ENCODE peak calls at places on chromosomes 2 and 18, in eight cellular contexts. F, I, L, H, X, R, W and G are unnamed samples.

GRCh38 chr2:13230221-13230620 is 513.5 kb downstream of the TRIB2 start:
- DNase-seq in F (no peak), I (no peak), L (no peak), H (no peak), X (no peak), R (no peak), W (no peak), G (no peak)

GRCh38 chr18:57188851-57189565 is 42.1 kb downstream of the BOD1L2 start:
- DNase-seq in F (no peak), I (no peak), L (no peak), H (no peak), X (no peak), R (no peak), W (no peak), G (no peak)

GRCh38 chr2:95022309-95023221 is 2.9 kb upstream of the MAL start:
- DNase-seq in F (peak; percentile 34), I (peak; percentile 32), L (peak; percentile 26), H (peak; percentile 67), X (peak; percentile 79), R (peak; percentile 79), W (peak; percentile 77), G (no peak)

GRCh38 chr2:15939556-15939853 is 845 bp upstream of the MYCN start:
- DNase-seq in F (peak; percentile 40), I (peak; percentile 76), L (no peak), H (peak; percentile 70), X (peak; percentile 72), R (peak; percentile 58), W (peak; percentile 69), G (peak; percentile 82)

GRCh38 chr2:68287580-68288441 is 31.9 kb downstream of the CNRIP1 start:
- DNase-seq in F (no peak), I (peak; percentile 10), L (no peak), H (no peak), X (no peak), R (peak; percentile 40), W (peak; percentile 41), G (peak; percentile 25)

GRCh38 chr2:158539176-158539895 is 82.6 kb downstream of the PKP4 start:
- DNase-seq in F (peak; percentile 34), I (peak; percentile 39), L (no peak), H (no peak), X (no peak), R (no peak), W (peak; percentile 22), G (no peak)

GRCh38 chr2:26770986-26771586 is 7.0 kb downstream of the SLC35F6 start:
- DNase-seq in F (no peak), I (peak; percentile 86), L (peak; percentile 88), H (peak; percentile 37), X (peak; percentile 68), R (peak; percentile 72), W (peak; percentile 82), G (peak; percentile 88)

GRCh38 chr2:181895788-181896187 is 4.3 kb downstream of the ITPRID2 start:
- DNase-seq in F (no peak), I (no peak), L (no peak), H (no peak), X (no peak), R (no peak), W (no peak), G (no peak)

GRCh38 chr2:48346124-48346536 is 183.8 kb upstream of the STON1 start:
- DNase-seq in F (no peak), I (peak; percentile 24), L (no peak), H (no peak), X (no peak), R (no peak), W (peak; percentile 9), G (peak; percentile 12)

GRCh38 chr2:108547606-108548005 is 13.3 kb downstream of the LIMS1 start:
- DNase-seq in F (no peak), I (no peak), L (no peak), H (no peak), X (no peak), R (no peak), W (no peak), G (no peak)
- H3K27ac ChIP-seq in F (no peak overlapping the region), I (no peak overlapping the region), L (no peak overlapping the region), H (no peak overlapping the region), X (no peak overlapping the region), R (no peak overlapping the region), W (no peak overlapping the region), G (no peak overlapping the region)

GRCh38 chr2:201135396-201135795 is 19.4 kb downstream of the CFLAR start:
- DNase-seq in F (no peak), I (no peak), L (no peak), H (no peak), X (no peak), R (no peak), W (no peak), G (no peak)
- TF ChIP-seq POLR2A in F (no peak), I (no peak), L (no peak), H (no peak), X (no peak), R (no peak), W (no peak), G (no peak)

GRCh38 chr2:189609423-189609816 is 28.8 kb upstream of the SLC40A1 start:
- DNase-seq in F (no peak), I (no peak), L (no peak), H (no peak), X (no peak), R (no peak), W (no peak), G (no peak)

GRCh38 chr2:189609853-189610252 is 29.3 kb upstream of the SLC40A1 start:
- DNase-seq in F (no peak), I (no peak), L (no peak), H (no peak), X (no peak), R (no peak), W (no peak), G (no peak)

GRCh38 chr2:189610700-189611099 is 30.1 kb upstream of the SLC40A1 start:
- DNase-seq in F (no peak), I (no peak), L (no peak), H (no peak), X (no peak), R (no peak), W (no peak), G (no peak)

GRCh38 chr2:189608160-189608559 is 27.6 kb upstream of the SLC40A1 start:
- DNase-seq in F (no peak), I (no peak), L (no peak), H (no peak), X (no peak), R (no peak), W (no peak), G (no peak)

GRCh38 chr2:189608799-189609422 is 28.3 kb upstream of the SLC40A1 start:
- DNase-seq in F (no peak), I (no peak), L (no peak), H (no peak), X (no peak), R (no peak), W (no peak), G (no peak)
- H3K27ac ChIP-seq in F (no peak overlapping the region), I (no peak overlapping the region), L (no peak overlapping the region), H (peak overlapping the region; percentile 53), X (no peak overlapping the region), R (peak overlapping the region; percentile 14), W (no peak overlapping the region), G (no peak overlapping the region)

GRCh38 chr2:219177594-219178376 is at the start of gene RETREG2:
- DNase-seq in F (peak; percentile 84), I (peak; percentile 88), L (peak; percentile 68), H (peak; percentile 87), X (peak; percentile 87), R (peak; percentile 93), W (peak; percentile 86), G (peak; percentile 89)
- TF ChIP-seq POLR2A in F (peak; percentile 85), I (peak; percentile 94), L (peak; percentile 99), H (peak; percentile 69), X (peak; percentile 82), R (peak; percentile 82), W (peak; percentile 94), G (peak; percentile 99)

DNA sequence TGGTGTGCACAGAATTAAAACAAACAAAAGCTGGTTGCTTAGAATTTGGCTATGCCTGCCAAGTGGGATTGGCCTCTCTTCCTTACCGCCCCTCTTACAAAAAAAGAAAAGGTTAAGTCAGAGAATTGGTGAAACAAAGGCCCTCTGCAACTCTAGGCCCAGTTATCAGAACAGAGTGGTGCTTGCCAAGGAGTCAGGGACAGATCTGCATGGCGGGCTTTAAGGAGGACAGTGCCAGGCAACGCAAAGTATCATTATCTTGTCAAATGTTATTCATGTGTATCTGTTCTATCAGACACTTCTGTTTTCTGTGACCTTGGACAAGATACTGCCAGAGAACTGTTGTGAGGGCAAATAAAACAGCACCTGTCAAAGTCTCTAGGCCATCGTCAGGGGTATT is 78.3 kb downstream of the TGIF1 start:
- DNase-seq in F (no peak), I (no peak), L (no peak), H (no peak), X (no peak), R (no peak), W (no peak), G (no peak)
- H3K27ac ChIP-seq in F (no peak overlapping the region), I (no peak overlapping the region), L (peak overlapping the region; percentile 4), H (no peak overlapping the region), X (no peak overlapping the region), R (no peak overlapping the region), W (no peak overlapping the region), G (no peak overlapping the region)